ENCODE peak calls at places on chromosomes 11 and 22, in eight cellular contexts. One of them, this sample, is unnamed.
A peak's percentile ranks its signal among the peaks of the same experiment; 100 is the strongest.

GRCh38 chr11:130124096-130124495 is 35.5 kb upstream of the ST14 start:
- DNase-seq in anterior cingulate cortex: no peak
- DNase-seq in PC-9: peak; percentile 99
- DNase-seq in hepatocyte: peak; percentile 62
- DNase-seq in T-cell: no peak
- DNase-seq in IMR-90: peak; percentile 89
- DNase-seq in activated CD4-positive, CD25-positive, alpha-beta regulatory T cell: no peak
- DNase-seq in NCI-H2081: no peak
- DNase-seq in this sample: no peak

GRCh38 chr22:23509571-23510302 is 70.4 kb downstream of the IGLL1 start:
- DNase-seq in anterior cingulate cortex: no peak
- DNase-seq in PC-9: no peak
- DNase-seq in hepatocyte: no peak
- DNase-seq in T-cell: no peak
- DNase-seq in IMR-90: peak; percentile 10
- DNase-seq in activated CD4-positive, CD25-positive, alpha-beta regulatory T cell: no peak
- DNase-seq in NCI-H2081: no peak
- DNase-seq in this sample: no peak

GRCh38 chr22:39481054-39481453 is 21.0 kb upstream of the MIEF1 start:
- DNase-seq in anterior cingulate cortex: peak; percentile 55
- DNase-seq in PC-9: no peak
- DNase-seq in hepatocyte: no peak
- DNase-seq in T-cell: no peak
- DNase-seq in IMR-90: no peak
- DNase-seq in activated CD4-positive, CD25-positive, alpha-beta regulatory T cell: no peak
- DNase-seq in NCI-H2081: no peak
- DNase-seq in this sample: no peak

GRCh38 chr11:120420572-120420971 is 84.4 kb downstream of the ARHGEF12 start:
- DNase-seq in anterior cingulate cortex: no peak
- DNase-seq in PC-9: no peak
- DNase-seq in hepatocyte: no peak
- DNase-seq in T-cell: no peak
- DNase-seq in IMR-90: no peak
- DNase-seq in activated CD4-positive, CD25-positive, alpha-beta regulatory T cell: no peak
- DNase-seq in NCI-H2081: no peak
- DNase-seq in this sample: no peak

GRCh38 chr11:33987975-33988580 is 63.5 kb upstream of the CAPRIN1 start:
- DNase-seq in anterior cingulate cortex: peak; percentile 16
- DNase-seq in PC-9: peak; percentile 76
- DNase-seq in hepatocyte: peak; percentile 82
- DNase-seq in T-cell: peak; percentile 53
- DNase-seq in IMR-90: peak; percentile 78
- DNase-seq in activated CD4-positive, CD25-positive, alpha-beta regulatory T cell: peak; percentile 22
- DNase-seq in NCI-H2081: peak; percentile 86
- DNase-seq in this sample: peak; percentile 63

GRCh38 chr11:44565008-44565745 is at the start of gene CD82:
- DNase-seq in anterior cingulate cortex: peak; percentile 99
- DNase-seq in PC-9: peak; percentile 93
- DNase-seq in hepatocyte: peak; percentile 100
- DNase-seq in T-cell: peak; percentile 83
- DNase-seq in IMR-90: peak; percentile 97
- DNase-seq in activated CD4-positive, CD25-positive, alpha-beta regulatory T cell: peak; percentile 95
- DNase-seq in NCI-H2081: peak; percentile 96
- DNase-seq in this sample: peak; percentile 98

GRCh38 chr11:37712246-37712645 is 1114.2 kb upstream of the RAG2 start:
- DNase-seq in anterior cingulate cortex: no peak
- DNase-seq in PC-9: no peak
- DNase-seq in hepatocyte: peak; percentile 13
- DNase-seq in T-cell: no peak
- DNase-seq in IMR-90: peak; percentile 6
- DNase-seq in activated CD4-positive, CD25-positive, alpha-beta regulatory T cell: no peak
- DNase-seq in NCI-H2081: no peak
- DNase-seq in this sample: no peak

GRCh38 chr11:68775951-68776388 is 24.6 kb upstream of the TESMIN start:
- DNase-seq in anterior cingulate cortex: no peak
- DNase-seq in PC-9: peak; percentile 97
- DNase-seq in hepatocyte: no peak
- DNase-seq in T-cell: no peak
- DNase-seq in IMR-90: no peak
- DNase-seq in activated CD4-positive, CD25-positive, alpha-beta regulatory T cell: no peak
- DNase-seq in NCI-H2081: no peak
- DNase-seq in this sample: no peak

GRCh38 chr11:110425751-110426545 is 3.8 kb upstream of the FDX1 start:
- DNase-seq in anterior cingulate cortex: no peak
- DNase-seq in PC-9: no peak
- DNase-seq in hepatocyte: no peak
- DNase-seq in T-cell: no peak
- DNase-seq in IMR-90: peak; percentile 88
- DNase-seq in activated CD4-positive, CD25-positive, alpha-beta regulatory T cell: no peak
- DNase-seq in NCI-H2081: no peak
- DNase-seq in this sample: no peak

GRCh38 chr22:24994070-24994763 is 41.7 kb downstream of the KIAA1671 start:
- DNase-seq in anterior cingulate cortex: no peak
- DNase-seq in PC-9: peak; percentile 97
- DNase-seq in hepatocyte: peak; percentile 50
- DNase-seq in T-cell: no peak
- DNase-seq in IMR-90: no peak
- DNase-seq in activated CD4-positive, CD25-positive, alpha-beta regulatory T cell: no peak
- DNase-seq in NCI-H2081: no peak
- DNase-seq in this sample: peak; percentile 71

GRCh38 chr11:122893131-122893530 is 10.6 kb downstream of the JHY start:
- DNase-seq in anterior cingulate cortex: no peak
- DNase-seq in PC-9: no peak
- DNase-seq in hepatocyte: no peak
- DNase-seq in T-cell: no peak
- DNase-seq in IMR-90: no peak
- DNase-seq in activated CD4-positive, CD25-positive, alpha-beta regulatory T cell: no peak
- DNase-seq in NCI-H2081: peak; percentile 66
- DNase-seq in this sample: no peak

GRCh38 chr11:29448246-29448877 is 568.5 kb downstream of the KCNA4 start:
- DNase-seq in anterior cingulate cortex: no peak
- DNase-seq in PC-9: no peak
- DNase-seq in hepatocyte: peak; percentile 47
- DNase-seq in T-cell: no peak
- DNase-seq in IMR-90: peak; percentile 25
- DNase-seq in activated CD4-positive, CD25-positive, alpha-beta regulatory T cell: no peak
- DNase-seq in NCI-H2081: peak; percentile 52
- DNase-seq in this sample: no peak

GRCh38 chr22:23178512-23179254 is 1.6 kb upstream of the BCR start:
- DNase-seq in anterior cingulate cortex: peak; percentile 27
- DNase-seq in PC-9: no peak
- DNase-seq in hepatocyte: peak; percentile 85
- DNase-seq in T-cell: peak; percentile 35
- DNase-seq in IMR-90: peak; percentile 38
- DNase-seq in activated CD4-positive, CD25-positive, alpha-beta regulatory T cell: peak; percentile 32
- DNase-seq in NCI-H2081: peak; percentile 32
- DNase-seq in this sample: peak; percentile 42

GRCh38 chr22:34055525-34056200 is 135.4 kb upstream of the LARGE1 start:
- DNase-seq in anterior cingulate cortex: no peak
- DNase-seq in PC-9: peak; percentile 52
- DNase-seq in hepatocyte: peak; percentile 62
- DNase-seq in T-cell: no peak
- DNase-seq in IMR-90: no peak
- DNase-seq in activated CD4-positive, CD25-positive, alpha-beta regulatory T cell: no peak
- DNase-seq in NCI-H2081: no peak
- DNase-seq in this sample: no peak

GRCh38 chr11:62104816-62105610 is 18.8 kb upstream of the INCENP start:
- DNase-seq in anterior cingulate cortex: no peak
- DNase-seq in PC-9: no peak
- DNase-seq in hepatocyte: no peak
- DNase-seq in T-cell: no peak
- DNase-seq in IMR-90: peak; percentile 61
- DNase-seq in activated CD4-positive, CD25-positive, alpha-beta regulatory T cell: no peak
- DNase-seq in NCI-H2081: no peak
- DNase-seq in this sample: peak; percentile 6